ENCODE peak calls at places on chromosome 13, in ten cellular contexts. F is body of pancreas, L is WERI-Rb-1, N is HCT116, V is tibial nerve, U is cardiac fibroblast, T is brain microvascular endothelial cell, Z is cardiac muscle cell, A is mesothelial cell of epicardium, P is HFF-Myc. R is an unnamed sample.

GRCh38 chr13:49812806-49813205 is 20.3 kb upstream of the KPNA3 start:
- DNase-seq in F (no peak), L (no peak), N (no peak), V (no peak), U (no peak), T (no peak), Z (no peak), A (no peak), P (no peak), R (no peak)

GRCh38 chr13:94233401-94233800 is 246.1 kb downstream of the DCT start:
- DNase-seq in F (peak), L (no peak), N (no peak), V (no peak), U (peak), T (peak), Z (no peak), A (no peak), P (peak), R (no peak)

GRCh38 chr13:45341799-45342584 is 1.0 kb upstream of the TPT1 start:
- DNase-seq in F (peak), L (no peak), N (no peak), V (peak), U (peak), T (no peak), Z (peak), A (no peak), P (no peak), R (no peak)

GRCh38 chr13:76552807-76553206 is 333.4 kb downstream of the KCTD12 start:
- DNase-seq in F (no peak), L (no peak), N (no peak), V (no peak), U (peak), T (no peak), Z (no peak), A (no peak), P (no peak), R (no peak)

GRCh38 chr13:23876265-23876664 is 12.9 kb downstream of the MIPEP start:
- DNase-seq in F (peak), L (peak), N (no peak), V (no peak), U (peak), T (no peak), Z (no peak), A (no peak), P (no peak), R (no peak)

GRCh38 chr13:64314286-64314685 is 2898.6 kb upstream of the PCDH20 start:
- DNase-seq in F (no peak), L (no peak), N (no peak), V (no peak), U (peak), T (no peak), Z (no peak), A (no peak), P (peak), R (no peak)

GRCh38 chr13:114259974-114260373 is 21.4 kb upstream of the UPF3A start:
- DNase-seq in F (peak), L (no peak), N (no peak), V (no peak), U (no peak), T (no peak), Z (no peak), A (no peak), P (no peak), R (no peak)

GRCh38 chr13:79547821-79548220 is 66.9 kb downstream of the NDFIP2 start:
- DNase-seq in F (no peak), L (no peak), N (no peak), V (no peak), U (no peak), T (no peak), Z (no peak), A (no peak), P (no peak), R (no peak)

GRCh38 chr13:49635599-49636433 is 7.5 kb downstream of the ARL11 start:
- DNase-seq in F (peak), L (no peak), N (no peak), V (no peak), U (peak), T (peak), Z (peak), A (no peak), P (no peak), R (no peak)

GRCh38 chr13:47976325-47976724 is 24.7 kb downstream of the SUCLA2 start:
- DNase-seq in F (no peak), L (no peak), N (no peak), V (no peak), U (peak), T (no peak), Z (no peak), A (no peak), P (no peak), R (no peak)

GRCh38 chr13:20401586-20401957 is 124.1 kb downstream of the CRYL1 start:
- DNase-seq in F (no peak), L (no peak), N (no peak), V (no peak), U (no peak), T (no peak), Z (no peak), A (no peak), P (no peak), R (no peak)

GRCh38 chr13:81473366-81473899 is 1132.5 kb upstream of the SPRY2 start:
- DNase-seq in F (no peak), L (no peak), N (no peak), V (no peak), U (no peak), T (no peak), Z (no peak), A (no peak), P (no peak), R (no peak)

GRCh38 chr13:42720116-42720857 is 61.1 kb upstream of the FAM216B start:
- DNase-seq in F (peak), L (no peak), N (peak), V (no peak), U (peak), T (peak), Z (no peak), A (no peak), P (peak), R (no peak)

GRCh38 chr13:110445183-110445582 is 116.3 kb downstream of the RAB20 start:
- DNase-seq in F (no peak), L (no peak), N (no peak), V (no peak), U (no peak), T (no peak), Z (no peak), A (no peak), P (no peak), R (no peak)

GRCh38 chr13:58085819-58086218 is 454.3 kb downstream of the PCDH17 start:
- DNase-seq in F (no peak), L (no peak), N (no peak), V (no peak), U (no peak), T (no peak), Z (no peak), A (no peak), P (no peak), R (no peak)

GRCh38 chr13:25466880-25467279 is 95.1 kb downstream of the ATP8A2 start:
- DNase-seq in F (no peak), L (peak), N (no peak), V (no peak), U (no peak), T (no peak), Z (no peak), A (no peak), P (no peak), R (no peak)

GRCh38 chr13:65472336-65472735 is 1757.8 kb downstream of the PCDH9 start:
- DNase-seq in F (no peak), L (no peak), N (no peak), V (no peak), U (no peak), T (no peak), Z (no peak), A (no peak), P (peak), R (no peak)

GRCh38 chr13:30051531-30052060 is 201.2 kb upstream of the UBL3 start:
- DNase-seq in F (no peak), L (no peak), N (no peak), V (no peak), U (no peak), T (no peak), Z (no peak), A (no peak), P (no peak), R (no peak)

GRCh38 chr13:51829236-51829899 is 15.6 kb downstream of the TMEM272 start:
- DNase-seq in F (no peak), L (peak), N (no peak), V (no peak), U (no peak), T (no peak), Z (no peak), A (no peak), P (no peak), R (no peak)

GRCh38 chr13:48636550-48636949 is 17.2 kb upstream of the CYSLTR2 start:
- DNase-seq in F (no peak), L (no peak), N (no peak), V (no peak), U (peak), T (peak), Z (no peak), A (no peak), P (no peak), R (no peak)

GRCh38 chr13:110312669-110313031 is 5.6 kb downstream of the COL4A2 start:
- DNase-seq in F (no peak), L (no peak), N (no peak), V (no peak), U (peak), T (peak), Z (no peak), A (no peak), P (no peak), R (no peak)

GRCh38 chr13:42396901-42397670 is 125.1 kb downstream of the AKAP11 start:
- DNase-seq in F (no peak), L (no peak), N (no peak), V (no peak), U (no peak), T (no peak), Z (no peak), A (no peak), P (no peak), R (no peak)

GRCh38 chr13:27151798-27152599 is 19.6 kb downstream of the USP12 start:
- DNase-seq in F (no peak), L (no peak), N (no peak), V (no peak), U (no peak), T (peak), Z (no peak), A (no peak), P (no peak), R (no peak)

GRCh38 chr13:41837668-41838067 is 123.2 kb downstream of the VWA8 start:
- DNase-seq in F (no peak), L (no peak), N (no peak), V (no peak), U (no peak), T (no peak), Z (no peak), A (no peak), P (no peak), R (no peak)

GRCh38 chr13:78160793-78161192 is 242.2 kb upstream of the EDNRB start:
- DNase-seq in F (no peak), L (no peak), N (no peak), V (no peak), U (peak), T (no peak), Z (no peak), A (no peak), P (peak), R (no peak)

GRCh38 chr13:67299731-67300130 is 69.6 kb upstream of the PCDH9 start:
- DNase-seq in F (no peak), L (no peak), N (no peak), V (no peak), U (peak), T (peak), Z (no peak), A (no peak), P (no peak), R (no peak)

GRCh38 chr13:112912726-112913440 is 56.1 kb upstream of the MCF2L start:
- DNase-seq in F (no peak), L (no peak), N (no peak), V (no peak), U (no peak), T (no peak), Z (no peak), A (no peak), P (no peak), R (no peak)

GRCh38 chr13:47757681-47758080 is 243.4 kb downstream of the SUCLA2 start:
- DNase-seq in F (no peak), L (no peak), N (no peak), V (no peak), U (peak), T (no peak), Z (no peak), A (no peak), P (no peak), R (no peak)

GRCh38 chr13:46113596-46113995 is 8.8 kb upstream of the CPB2 start:
- DNase-seq in F (peak), L (no peak), N (no peak), V (no peak), U (peak), T (peak), Z (no peak), A (no peak), P (no peak), R (no peak)

GRCh38 chr13:52695856-52696255 is 43.2 kb downstream of the SUGT1 start:
- DNase-seq in F (no peak), L (no peak), N (no peak), V (no peak), U (peak), T (peak), Z (no peak), A (no peak), P (no peak), R (no peak)

GRCh38 chr13:110113284-110113764 is 193.6 kb downstream of the COL4A1 start:
- DNase-seq in F (no peak), L (no peak), N (no peak), V (no peak), U (peak), T (peak), Z (no peak), A (no peak), P (no peak), R (no peak)

GRCh38 chr13:86976521-86977324 is 694.4 kb upstream of the SLITRK5 start:
- DNase-seq in F (no peak), L (no peak), N (no peak), V (no peak), U (no peak), T (no peak), Z (no peak), A (no peak), P (no peak), R (no peak)

GRCh38 chr13:86974251-86974994 is 696.7 kb upstream of the SLITRK5 start:
- DNase-seq in F (no peak), L (no peak), N (no peak), V (no peak), U (no peak), T (no peak), Z (no peak), A (no peak), P (no peak), R (no peak)

DNA sequence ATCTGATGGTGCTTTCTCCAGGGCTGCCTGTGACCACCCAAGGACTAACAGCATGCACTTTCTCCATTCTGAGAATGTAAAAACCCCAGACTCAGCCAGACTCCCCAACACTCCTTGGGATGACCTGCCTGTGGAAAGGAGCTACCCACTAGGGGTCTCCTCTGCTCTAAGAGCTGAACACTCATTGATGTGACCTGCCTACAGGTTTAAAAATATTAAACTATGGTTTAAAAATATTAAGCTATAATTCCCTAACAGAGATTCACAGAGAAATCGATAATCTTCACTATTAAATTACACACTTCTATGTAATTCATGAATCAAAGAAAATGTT is 696.2 kb upstream of the SLITRK5 start:
- DNase-seq in F (no peak), L (peak), N (no peak), V (no peak), U (no peak), T (no peak), Z (peak), A (no peak), P (no peak), R (no peak)
- TF ChIP-seq CTCF in F (no peak), L (peak), N (no peak), V (no peak), U (no peak), T (peak), Z (no peak), A (no peak), P (no peak), R (no peak)

DNA sequence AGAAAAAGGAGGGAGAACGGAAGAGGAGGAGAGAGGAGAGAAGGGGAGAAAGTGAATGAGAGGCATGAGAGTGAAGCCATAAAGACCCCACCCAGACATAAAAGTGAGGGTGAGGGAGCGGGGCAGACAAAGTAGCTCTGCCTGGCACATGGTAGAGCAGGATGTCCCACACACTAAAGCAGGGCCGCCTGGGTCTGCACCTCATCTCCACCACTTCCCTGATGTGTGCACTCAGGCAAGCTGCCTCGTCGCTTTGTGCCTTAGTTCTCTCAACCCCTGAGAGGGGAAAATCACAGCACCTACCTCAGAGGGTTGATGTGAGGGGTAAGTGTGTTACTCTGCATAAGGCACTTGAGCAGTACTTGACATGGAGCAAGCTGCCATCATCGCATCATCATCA is 488.1 kb downstream of the COG6 start:
- DNase-seq in F (no peak), L (no peak), N (no peak), V (no peak), U (no peak), T (no peak), Z (no peak), A (no peak), P (no peak), R (no peak)
- TF ChIP-seq CTCF in F (no peak), L (no peak), N (no peak), V (no peak), U (no peak), T (no peak), Z (no peak), A (no peak), P (no peak), R (no peak)

DNA sequence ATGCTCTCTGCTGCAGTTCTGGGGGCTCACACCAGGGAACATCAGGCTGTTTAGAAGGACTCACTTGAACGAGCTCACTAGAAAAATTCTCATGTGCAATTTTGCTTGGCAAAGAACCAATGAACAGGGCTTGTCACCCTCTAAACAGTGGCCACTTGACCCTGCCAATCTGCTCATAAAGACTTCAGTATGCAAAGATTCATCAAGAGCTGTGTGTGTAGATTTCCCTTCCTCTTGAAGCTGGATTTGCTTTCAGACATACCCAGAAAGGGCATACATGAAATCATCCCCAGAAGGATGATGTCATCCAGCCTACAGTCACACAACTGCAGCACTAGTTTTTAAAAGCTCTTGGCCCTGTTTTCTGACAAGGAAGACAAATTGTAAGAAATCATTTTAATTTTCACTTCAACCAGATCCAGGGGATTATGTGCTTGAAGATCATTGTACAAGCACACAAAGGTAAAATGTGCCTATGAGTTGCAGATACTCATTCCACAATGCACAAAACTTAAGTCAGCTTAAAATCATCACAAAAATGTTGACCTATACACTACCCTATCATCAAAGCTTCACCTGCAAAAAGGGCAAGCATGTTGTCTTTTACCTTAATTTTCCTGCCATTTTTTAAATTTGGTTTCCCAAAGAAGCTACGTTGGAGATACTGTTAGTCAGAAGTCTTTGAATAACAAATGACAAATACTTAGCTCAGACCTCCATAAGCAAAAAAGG is 5.2 kb upstream of the STK24 start:
- DNase-seq in F (no peak), L (no peak), N (no peak), V (no peak), U (peak), T (peak), Z (peak), A (no peak), P (no peak), R (no peak)
- TF ChIP-seq CTCF in F (no peak), L (no peak), N (no peak), V (no peak), U (no peak), T (peak), Z (no peak), A (no peak), P (no peak), R (no peak)

GRCh38 chr13:97574926-97575325 is 141.0 kb downstream of the RAP2A start:
- DNase-seq in F (peak), L (peak), N (peak), V (no peak), U (peak), T (peak), Z (peak), A (no peak), P (no peak), R (no peak)
- TF ChIP-seq CTCF in F (no peak), L (peak), N (peak), V (peak), U (peak), T (peak), Z (peak), A (no peak), P (peak), R (peak)

GRCh38 chr13:31225180-31225579 is 25.4 kb downstream of the B3GLCT start:
- DNase-seq in F (no peak), L (no peak), N (no peak), V (no peak), U (no peak), T (no peak), Z (no peak), A (no peak), P (no peak), R (no peak)
- TF ChIP-seq CTCF in F (no peak), L (no peak), N (no peak), V (no peak), U (no peak), T (no peak), Z (no peak), A (no peak), P (no peak), R (no peak)

GRCh38 chr13:22800726-22801401 is 379.9 kb upstream of the SGCG start:
- DNase-seq in F (peak), L (no peak), N (no peak), V (peak), U (peak), T (no peak), Z (no peak), A (no peak), P (no peak), R (no peak)

GRCh38 chr13:22801402-22802003 is 379.3 kb upstream of the SGCG start:
- DNase-seq in F (no peak), L (no peak), N (no peak), V (no peak), U (peak), T (no peak), Z (no peak), A (no peak), P (no peak), R (no peak)
- TF ChIP-seq CTCF in F (no peak), L (no peak), N (peak), V (peak), U (no peak), T (peak), Z (peak), A (peak), P (no peak), R (peak)

GRCh38 chr13:102197193-102197592 is 204.7 kb downstream of the FGF14 start:
- DNase-seq in F (no peak), L (peak), N (no peak), V (no peak), U (peak), T (no peak), Z (no peak), A (no peak), P (no peak), R (no peak)
- TF ChIP-seq CTCF in F (peak), L (peak), N (no peak), V (no peak), U (peak), T (peak), Z (peak), A (no peak), P (no peak), R (no peak)

DNA sequence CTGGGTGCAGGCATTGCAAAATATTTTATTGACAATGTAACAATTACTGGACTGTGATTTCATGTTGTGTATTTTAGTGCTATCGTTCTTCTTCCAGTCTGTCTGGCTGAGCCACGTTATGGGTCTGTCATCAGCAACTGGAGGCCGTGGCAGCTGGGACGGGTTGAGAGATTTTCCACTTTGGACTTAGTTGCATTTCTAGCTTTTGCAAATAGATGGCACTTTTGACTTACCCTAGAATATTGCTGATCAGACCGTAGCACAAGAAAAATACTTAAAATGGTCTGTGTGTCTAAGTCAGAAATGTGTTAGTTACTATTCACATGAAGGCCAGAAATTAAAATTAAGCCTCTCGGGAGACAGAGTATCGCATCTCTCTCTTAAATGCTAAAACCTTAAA is 211.1 kb downstream of the TEX29 start:
- DNase-seq in F (peak), L (no peak), N (peak), V (no peak), U (peak), T (peak), Z (peak), A (no peak), P (no peak), R (no peak)
- TF ChIP-seq CTCF in F (peak), L (no peak), N (peak), V (peak), U (no peak), T (no peak), Z (no peak), A (no peak), P (no peak), R (peak)